ENCODE peak calls at places on chromosome 9, in four cellular contexts. S is activated naive CD8-positive, alpha-beta T cell treated with anti-CD3 and anti-CD28 coated beads, Interleukin-2, amount 10 ng/mL, durations not matched to agents 7 days and 5 days; E is stimulated activated naive CD8-positive, alpha-beta T cell treated with anti-CD3 and anti-CD28 coated beads, Interleukin-15, Interleukin-2, amounts not matched to agents 100 U/mL and 50 U/mL, for 24 hours; W is stimulated activated naive B cell treated with anti-CD40 and anti-IgM and Interleukin-4, amounts not matched to agents 10 μg/mL and 1 μg/mL and 100 μg/mL, for 72 hours. V is an unnamed sample.

GRCh38 chr9:137682431-137682991 is 63.7 kb downstream of the EHMT1 start:
- ATAC-seq in S (no peak), E (no peak), W (peak), V (peak)

GRCh38 chr9:35277171-35277520 is 115.3 kb downstream of the UNC13B start:
- ATAC-seq in S (no peak), E (no peak), W (no peak), V (no peak)

GRCh38 chr9:96048116-96048953 is 172.8 kb downstream of the ERCC6L2 start:
- ATAC-seq in S (no peak), E (peak), W (peak), V (no peak)

GRCh38 chr9:2640570-2640969 is 19.0 kb downstream of the VLDLR start:
- ATAC-seq in S (no peak), E (no peak), W (no peak), V (no peak)

GRCh38 chr9:121295662-121296191 is 27.8 kb downstream of the GSN start:
- ATAC-seq in S (no peak), E (no peak), W (no peak), V (no peak)

GRCh38 chr9:107263289-107263688 is 19.8 kb upstream of the RAD23B start:
- ATAC-seq in S (no peak), E (no peak), W (no peak), V (no peak)

GRCh38 chr9:94153905-94154304 is 69.6 kb downstream of the PTPDC1 start:
- ATAC-seq in S (peak), E (no peak), W (peak), V (peak)

GRCh38 chr9:129761293-129761900 is 8.6 kb upstream of the PTGES start:
- ATAC-seq in S (no peak), E (no peak), W (no peak), V (no peak)

GRCh38 chr9:2180171-2180570 is 165.0 kb downstream of the SMARCA2 start:
- ATAC-seq in S (no peak), E (no peak), W (no peak), V (no peak)

GRCh38 chr9:133199648-133200321 is 9.3 kb downstream of the OBP2B start:
- ATAC-seq in S (peak), E (peak), W (peak), V (peak)

GRCh38 chr9:122816163-122816867 is 12.1 kb downstream of the PDCL start:
- ATAC-seq in S (peak), E (peak), W (peak), V (no peak)

GRCh38 chr9:129346046-129346445 is 168.0 kb upstream of the IER5L start:
- ATAC-seq in S (no peak), E (no peak), W (no peak), V (no peak)

GRCh38 chr9:94892675-94893074 is 166.2 kb downstream of the AOPEP start:
- ATAC-seq in S (no peak), E (no peak), W (no peak), V (no peak)

GRCh38 chr9:20361656-20362570 is 260.4 kb downstream of the MLLT3 start:
- ATAC-seq in S (peak), E (peak), W (no peak), V (no peak)

GRCh38 chr9:37950561-37950960 is 46.6 kb upstream of the SLC25A51 start:
- ATAC-seq in S (no peak), E (no peak), W (no peak), V (no peak)

GRCh38 chr9:137300607-137301085 is 1.4 kb downstream of the NRARP start:
- ATAC-seq in S (no peak), E (no peak), W (no peak), V (no peak)

GRCh38 chr9:84667571-84668203 is 1.8 kb upstream of the NTRK2 start:
- ATAC-seq in S (no peak), E (no peak), W (no peak), V (no peak)

GRCh38 chr9:4746278-4746677 is 5.3 kb upstream of the AK3 start:
- ATAC-seq in S (no peak), E (no peak), W (no peak), V (no peak)

GRCh38 chr9:6686396-6686795 is 40.9 kb upstream of the GLDC start:
- ATAC-seq in S (no peak), E (no peak), W (no peak), V (no peak)

GRCh38 chr9:5625916-5626315 is 3.0 kb upstream of the RIC1 start:
- ATAC-seq in S (no peak), E (no peak), W (no peak), V (no peak)

GRCh38 chr9:114280636-114281315 is 42.1 kb upstream of the ORM1 start:
- ATAC-seq in S (no peak), E (no peak), W (no peak), V (no peak)

GRCh38 chr9:116706310-116707290 is 19.5 kb downstream of the TRIM32 start:
- ATAC-seq in S (no peak), E (no peak), W (no peak), V (no peak)

GRCh38 chr9:19424176-19424779 is 15.5 kb downstream of the ACER2 start:
- ATAC-seq in S (no peak), E (no peak), W (no peak), V (no peak)

GRCh38 chr9:19049872-19050636 is 827 bp downstream of the RRAGA start:
- ATAC-seq in S (no peak), E (no peak), W (peak), V (no peak)

GRCh38 chr9:136105398-136106135 is 10.5 kb upstream of the NACC2 start:
- ATAC-seq in S (no peak), E (no peak), W (no peak), V (no peak)

GRCh38 chr9:81720450-81721086 is 31.2 kb upstream of the TLE1 start:
- ATAC-seq in S (no peak), E (no peak), W (no peak), V (no peak)

GRCh38 chr9:95572370-95573151 is 55.8 kb upstream of the PTCH1 start:
- ATAC-seq in S (no peak), E (no peak), W (no peak), V (no peak)

GRCh38 chr9:116646661-116647514 is 40.2 kb upstream of the TRIM32 start:
- ATAC-seq in S (peak), E (peak), W (peak), V (peak)

GRCh38 chr9:12972608-12973589 is 198.1 kb downstream of the LURAP1L start:
- ATAC-seq in S (no peak), E (no peak), W (no peak), V (no peak)

GRCh38 chr9:129617167-129617566 is 3.7 kb downstream of the C9orf50 start:
- ATAC-seq in S (no peak), E (no peak), W (peak), V (no peak)

GRCh38 chr9:135480071-135480941 is 724 bp downstream of the PPP1R26 start:
- ATAC-seq in S (peak), E (no peak), W (peak), V (peak)

GRCh38 chr9:133784731-133785561 is 46.8 kb upstream of the SARDH start:
- ATAC-seq in S (no peak), E (no peak), W (no peak), V (no peak)

GRCh38 chr9:123365287-123365880 is 9.4 kb downstream of the CRB2 start:
- ATAC-seq in S (no peak), E (no peak), W (no peak), V (no peak)